ENCODE peak calls at places on chromosomes 6 and 20, in seven cellular contexts. L is tibial nerve, W is ovary, F is transverse colon, A is IMR-90, I is vagina, T is gastrocnemius medialis. R is an unnamed sample.

GRCh38 chr6:24768361-24768760 is 6.4 kb upstream of the GMNN start:
- DNase-seq in T (no peak), I (no peak), F (no peak), A (peak; percentile 3), L (no peak), W (no peak), R (no peak)

GRCh38 chr6:79717989-79718388 is 86.9 kb downstream of the SH3BGRL2 start:
- DNase-seq in I (no peak), W (no peak), L (no peak), F (no peak), T (no peak), A (no peak), R (no peak)

GRCh38 chr6:150324044-150324443 is 44.8 kb upstream of the IYD start:
- DNase-seq in I (no peak), T (no peak), A (no peak), L (no peak), W (no peak), F (no peak), R (no peak)

GRCh38 chr20:50569864-50570836 is 60.0 kb downstream of the PTPN1 start:
- DNase-seq in T (peak; percentile 61), A (peak; percentile 37), F (no peak), L (no peak), W (no peak), I (no peak), R (no peak)

GRCh38 chr6:149884215-149884614 is 13.7 kb downstream of the RAET1E start:
- DNase-seq in W (peak; percentile 73), I (no peak), F (no peak), L (no peak), T (no peak), A (peak; percentile 48), R (no peak)

GRCh38 chr6:123715243-123715863 is 78.6 kb upstream of the TRDN start:
- DNase-seq in W (no peak), T (no peak), I (no peak), A (no peak), L (no peak), F (no peak), R (no peak)

GRCh38 chr6:150685860-150686259 is 86.2 kb downstream of the PLEKHG1 start:
- DNase-seq in F (peak; percentile 50), I (no peak), T (no peak), A (peak; percentile 1), L (no peak), W (no peak), R (no peak)

GRCh38 chr6:26306248-26306647 is 58.8 kb upstream of the BTN3A2 start:
- DNase-seq in W (no peak), I (no peak), T (no peak), F (no peak), A (peak; percentile 43), L (no peak), R (no peak)

GRCh38 chr6:157650801-157651200 is 172.2 kb upstream of the SNX9 start:
- DNase-seq in F (no peak), W (no peak), A (no peak), I (no peak), T (no peak), L (no peak), R (no peak)

GRCh38 chr6:138291036-138291848 is 73.0 kb upstream of the PBOV1 start:
- DNase-seq in F (no peak), L (no peak), A (no peak), W (no peak), T (no peak), I (no peak), R (no peak)

GRCh38 chr6:73152556-73152955 is 72.7 kb downstream of the KHDC1L start:
- DNase-seq in I (no peak), A (no peak), L (no peak), T (no peak), W (no peak), F (no peak), R (no peak)

GRCh38 chr6:5860849-5861248 is 145.9 kb downstream of the NRN1 start:
- DNase-seq in L (no peak), F (no peak), I (no peak), A (no peak), T (no peak), W (no peak), R (no peak)

GRCh38 chr20:48682529-48683385 is 145.0 kb downstream of the PREX1 start:
- DNase-seq in A (peak; percentile 92), W (peak; percentile 92), L (peak; percentile 52), I (no peak), F (peak; percentile 89), T (peak; percentile 67), R (peak; percentile 81)

GRCh38 chr6:133814797-133815196 is 74.1 kb upstream of the TCF21 start:
- DNase-seq in I (no peak), F (no peak), A (peak; percentile 71), L (no peak), W (no peak), T (peak; percentile 22), R (no peak)

GRCh38 chr6:15763827-15764226 is 101.0 kb upstream of the DTNBP1 start:
- DNase-seq in L (no peak), I (no peak), A (peak; percentile 22), W (peak; percentile 35), T (no peak), F (peak; percentile 71), R (peak; percentile 76)

GRCh38 chr6:82521369-82521768 is 157.8 kb downstream of the TPBG start:
- DNase-seq in A (no peak), W (no peak), T (no peak), L (no peak), F (no peak), I (no peak), R (no peak)

GRCh38 chr20:13936781-13937576 is 53.4 kb downstream of the SEL1L2 start:
- DNase-seq in I (no peak), T (no peak), F (no peak), A (no peak), L (no peak), W (peak; percentile 42), R (no peak)

GRCh38 chr6:54445207-54445606 is 137.0 kb downstream of the TINAG start:
- DNase-seq in W (no peak), F (no peak), A (no peak), I (no peak), L (no peak), T (no peak), R (no peak)

GRCh38 chr20:50120935-50121693 is 8.2 kb upstream of the UBE2V1 start:
- DNase-seq in L (no peak), A (peak; percentile 65), T (peak; percentile 83), F (peak; percentile 75), W (no peak), I (no peak), R (peak; percentile 86)

GRCh38 chr6:109182590-109182989 is 87.3 kb downstream of the CEP57L1 start:
- DNase-seq in T (peak; percentile 15), F (no peak), L (no peak), I (no peak), W (no peak), A (no peak), R (no peak)

GRCh38 chr6:109186012-109186411 is 90.7 kb downstream of the CEP57L1 start:
- DNase-seq in W (no peak), I (no peak), L (no peak), A (no peak), T (no peak), F (no peak), R (no peak)

GRCh38 chr6:109184638-109185037 is 89.3 kb downstream of the CEP57L1 start:
- DNase-seq in W (no peak), T (no peak), A (no peak), L (no peak), F (no peak), I (no peak), R (no peak)

GRCh38 chr6:109179507-109179906 is 84.2 kb downstream of the CEP57L1 start:
- DNase-seq in W (no peak), T (no peak), F (no peak), A (no peak), I (no peak), L (no peak), R (no peak)

DNA sequence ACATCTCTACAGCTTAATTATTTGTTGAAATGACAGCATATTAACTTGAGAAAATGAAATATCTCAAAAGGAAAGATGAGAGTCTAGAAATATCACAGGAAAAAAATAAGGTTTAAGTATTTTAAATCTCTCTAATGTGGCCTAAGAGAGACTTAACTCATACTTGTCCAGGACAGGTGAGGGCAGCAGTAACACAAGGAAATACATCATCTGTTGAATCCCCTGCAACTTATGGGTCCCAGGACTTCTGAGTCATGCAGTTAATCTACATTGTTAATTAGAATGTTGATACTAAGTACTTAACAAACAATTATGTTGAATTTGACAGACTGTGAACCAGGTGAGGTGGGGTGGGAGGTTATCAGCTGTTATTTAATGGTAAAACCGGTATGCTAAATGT is 87.8 kb downstream of the CEP57L1 start:
- DNase-seq in T (no peak), A (no peak), W (no peak), F (no peak), L (no peak), I (no peak), R (no peak)
- TF ChIP-seq CTCF in T (no peak), A (no peak), W (no peak), F (no peak), L (no peak), I (no peak), R (no peak)

GRCh38 chr6:56736804-56737203 is 94.1 kb upstream of the DST start:
- DNase-seq in A (no peak), W (no peak), T (no peak), L (no peak), F (no peak), I (no peak), R (peak; percentile 53)
- TF ChIP-seq POLR2A in A (no peak), W (no peak), T (no peak), L (no peak), F (no peak), I (no peak), R (no peak)

DNA sequence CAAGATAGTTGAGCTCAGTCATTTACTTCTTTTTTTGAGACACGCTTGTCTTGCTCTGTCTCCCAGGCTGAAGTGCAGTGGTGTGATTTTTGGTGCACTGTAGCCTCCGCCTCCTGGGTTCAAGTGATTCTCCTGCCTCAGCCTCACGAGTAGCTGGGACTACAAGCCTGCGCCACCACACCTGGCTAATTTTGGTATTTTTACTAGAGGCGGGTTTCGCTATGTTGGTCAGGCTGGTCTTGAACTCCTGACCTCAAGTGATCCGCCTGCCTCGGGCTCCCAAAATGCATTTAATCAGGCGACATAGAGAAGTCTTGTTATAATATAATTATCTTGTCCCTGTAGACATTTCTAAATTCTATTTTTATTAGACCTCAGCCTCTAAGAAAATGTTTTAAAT is 6.1 kb downstream of the AMD1 start:
- DNase-seq in A (no peak), F (no peak), T (no peak), W (no peak), I (no peak), L (no peak), R (no peak)
- H3K4me1 ChIP-seq in A (peaks cover 18% of the 10 kb centered on the region), F (peaks cover 79% of the 10 kb centered on the region), T (peaks cover 66% of the 10 kb centered on the region), W (peaks cover 17% of the 10 kb centered on the region), I (peaks cover 80% of the 10 kb centered on the region), L (peaks cover 84% of the 10 kb centered on the region), R (peaks cover 69% of the 10 kb centered on the region)

GRCh38 chr6:105645166-105645565 is 242.3 kb upstream of the PREP start:
- DNase-seq in A (no peak), W (no peak), T (no peak), F (no peak), L (no peak), I (no peak), R (no peak)

GRCh38 chr6:105646391-105646867 is 243.5 kb upstream of the PREP start:
- DNase-seq in I (no peak), A (peak; percentile 13), W (no peak), L (no peak), F (no peak), T (no peak), R (no peak)

GRCh38 chr6:105645958-105646357 is 243.1 kb upstream of the PREP start:
- DNase-seq in T (no peak), I (no peak), L (no peak), W (no peak), A (no peak), F (no peak), R (no peak)

GRCh38 chr6:105642708-105643107 is 239.8 kb upstream of the PREP start:
- DNase-seq in F (no peak), I (no peak), W (no peak), T (no peak), A (peak; percentile 33), L (no peak), R (no peak)

GRCh38 chr6:105644073-105644489 is 241.2 kb upstream of the PREP start:
- DNase-seq in W (no peak), T (no peak), A (no peak), I (no peak), F (no peak), L (no peak), R (no peak)
- TF ChIP-seq CTCF in W (no peak), T (no peak), A (no peak), I (no peak), F (no peak), L (no peak), R (no peak)

R was measured in right lobe of liver.